ENCODE peak calls at places on chromosomes 2 and 18, in seven cellular contexts. M is pulmonary artery endothelial cell, Z is brain pericyte, C is fibroblast of lung, U is dorsolateral prefrontal cortex, N is foreskin fibroblast, J is amygdala. A is an unnamed sample.

GRCh38 chr2:71694501-71695234 is 241.3 kb downstream of the DYSF start:
- DNase-seq in M (no peak), Z (no peak), C (no peak), U (no peak), N (no peak), J (no peak), A (no peak)

GRCh38 chr2:29430382-29431112 is 315.3 kb downstream of the CLIP4 start:
- DNase-seq in M (no peak), Z (no peak), C (no peak), U (no peak), N (no peak), J (no peak), A (no peak)

GRCh38 chr18:26777316-26778053 is 88.0 kb downstream of the AQP4 start:
- DNase-seq in M (no peak), Z (no peak), C (no peak), U (peak), N (no peak), J (no peak), A (no peak)

GRCh38 chr2:108460345-108461037 is 11.5 kb downstream of the GCC2 start:
- DNase-seq in M (no peak), Z (no peak), C (no peak), U (no peak), N (no peak), J (no peak), A (no peak)

GRCh38 chr2:203548887-203549286 is 13.8 kb upstream of the RAPH1 start:
- DNase-seq in M (no peak), Z (no peak), C (no peak), U (no peak), N (no peak), J (no peak), A (no peak)

GRCh38 chr2:238379096-238379810 is 47.5 kb upstream of the ASB1 start:
- DNase-seq in M (peak), Z (no peak), C (peak), U (no peak), N (peak), J (no peak), A (peak)

GRCh38 chr18:52007109-52007508 is 332.9 kb upstream of the DCC start:
- DNase-seq in M (no peak), Z (no peak), C (no peak), U (no peak), N (no peak), J (no peak), A (no peak)

GRCh38 chr2:9779572-9780264 is 63.6 kb upstream of the TAF1B start:
- DNase-seq in M (no peak), Z (no peak), C (no peak), U (no peak), N (no peak), J (no peak), A (no peak)

GRCh38 chr2:159086874-159087273 is 118.4 kb downstream of the TANC1 start:
- DNase-seq in M (no peak), Z (no peak), C (no peak), U (no peak), N (no peak), J (no peak), A (no peak)

GRCh38 chr2:234293973-234294372 is 202.9 kb downstream of the ARL4C start:
- DNase-seq in M (no peak), Z (no peak), C (no peak), U (no peak), N (no peak), J (no peak), A (no peak)

A was measured in lung microvascular endothelial cell.